ENCODE peak calls at places on chromosome 6, in four cellular contexts. One of them, this sample, is unnamed.

GRCh38 chr6:139852484-139853140 is 478.2 kb upstream of the CITED2 start:
- DNase-seq in mucosa of descending colon: no peak
- DNase-seq in BE2C: no peak
- DNase-seq in lower leg skin: no peak
- DNase-seq in this sample: no peak

GRCh38 chr6:37882292-37882691 is 62.8 kb downstream of the ZFAND3 start:
- DNase-seq in mucosa of descending colon: no peak
- DNase-seq in BE2C: no peak
- DNase-seq in lower leg skin: no peak
- DNase-seq in this sample: no peak

GRCh38 chr6:96837138-96837971 is at the start of gene GPR63:
- DNase-seq in mucosa of descending colon: peak; percentile 79
- DNase-seq in BE2C: peak; percentile 48
- DNase-seq in lower leg skin: peak; percentile 93
- DNase-seq in this sample: no peak

GRCh38 chr6:112939543-112939942 is 592.4 kb downstream of the RFPL4B start:
- DNase-seq in mucosa of descending colon: no peak
- DNase-seq in BE2C: peak; percentile 54
- DNase-seq in lower leg skin: no peak
- DNase-seq in this sample: no peak

GRCh38 chr6:14001329-14002012 is 76.7 kb downstream of the RNF182 start:
- DNase-seq in mucosa of descending colon: no peak
- DNase-seq in BE2C: peak; percentile 63
- DNase-seq in lower leg skin: no peak
- DNase-seq in this sample: no peak

GRCh38 chr6:121791396-121792315 is 356.2 kb downstream of the GJA1 start:
- DNase-seq in mucosa of descending colon: no peak
- DNase-seq in BE2C: no peak
- DNase-seq in lower leg skin: no peak
- DNase-seq in this sample: no peak

GRCh38 chr6:43454290-43455033 is 886 bp downstream of the DLK2 start:
- DNase-seq in mucosa of descending colon: peak; percentile 88
- DNase-seq in BE2C: peak; percentile 89
- DNase-seq in lower leg skin: peak; percentile 95
- DNase-seq in this sample: peak; percentile 95

GRCh38 chr6:46990031-46990644 is 52.0 kb downstream of the ADGRF1 start:
- DNase-seq in mucosa of descending colon: no peak
- DNase-seq in BE2C: no peak
- DNase-seq in lower leg skin: no peak
- DNase-seq in this sample: no peak

GRCh38 chr6:165656581-165657324 is 6.3 kb downstream of the PDE10A start:
- DNase-seq in mucosa of descending colon: no peak
- DNase-seq in BE2C: no peak
- DNase-seq in lower leg skin: peak; percentile 78
- DNase-seq in this sample: no peak

GRCh38 chr6:162726997-162727346 is 594 bp downstream of the PRKN start:
- DNase-seq in mucosa of descending colon: no peak
- DNase-seq in BE2C: no peak
- DNase-seq in lower leg skin: no peak
- DNase-seq in this sample: no peak

GRCh38 chr6:53691252-53691651 is 25.7 kb upstream of the KLHL31 start:
- DNase-seq in mucosa of descending colon: no peak
- DNase-seq in BE2C: no peak
- DNase-seq in lower leg skin: no peak
- DNase-seq in this sample: no peak

GRCh38 chr6:45532626-45533258 is 155.0 kb upstream of the SUPT3H start:
- DNase-seq in mucosa of descending colon: no peak
- DNase-seq in BE2C: no peak
- DNase-seq in lower leg skin: no peak
- DNase-seq in this sample: no peak

GRCh38 chr6:134363323-134364039 is 45.6 kb upstream of the SGK1 start:
- DNase-seq in mucosa of descending colon: no peak
- DNase-seq in BE2C: no peak
- DNase-seq in lower leg skin: no peak
- DNase-seq in this sample: no peak

GRCh38 chr6:26432622-26433021 is 7.7 kb upstream of the BTN3A3 start:
- DNase-seq in mucosa of descending colon: no peak
- DNase-seq in BE2C: no peak
- DNase-seq in lower leg skin: no peak
- DNase-seq in this sample: no peak

GRCh38 chr6:7976485-7977010 is 66.0 kb upstream of the TXNDC5 start:
- DNase-seq in mucosa of descending colon: no peak
- DNase-seq in BE2C: no peak
- DNase-seq in lower leg skin: no peak
- DNase-seq in this sample: no peak

GRCh38 chr6:41021832-41022231 is 17.2 kb downstream of the UNC5CL start:
- DNase-seq in mucosa of descending colon: no peak
- DNase-seq in BE2C: peak; percentile 59
- DNase-seq in lower leg skin: no peak
- DNase-seq in this sample: no peak

GRCh38 chr6:135537782-135538301 is 40.3 kb upstream of the AHI1 start:
- DNase-seq in mucosa of descending colon: no peak
- DNase-seq in BE2C: no peak
- DNase-seq in lower leg skin: no peak
- DNase-seq in this sample: no peak

GRCh38 chr6:151475653-151476523 is 17.9 kb upstream of the CCDC170 start:
- DNase-seq in mucosa of descending colon: no peak
- DNase-seq in BE2C: peak; percentile 51
- DNase-seq in lower leg skin: no peak
- DNase-seq in this sample: no peak

GRCh38 chr6:83378621-83379388 is 52.0 kb downstream of the ME1 start:
- DNase-seq in mucosa of descending colon: no peak
- DNase-seq in BE2C: no peak
- DNase-seq in lower leg skin: no peak
- DNase-seq in this sample: no peak

DNA sequence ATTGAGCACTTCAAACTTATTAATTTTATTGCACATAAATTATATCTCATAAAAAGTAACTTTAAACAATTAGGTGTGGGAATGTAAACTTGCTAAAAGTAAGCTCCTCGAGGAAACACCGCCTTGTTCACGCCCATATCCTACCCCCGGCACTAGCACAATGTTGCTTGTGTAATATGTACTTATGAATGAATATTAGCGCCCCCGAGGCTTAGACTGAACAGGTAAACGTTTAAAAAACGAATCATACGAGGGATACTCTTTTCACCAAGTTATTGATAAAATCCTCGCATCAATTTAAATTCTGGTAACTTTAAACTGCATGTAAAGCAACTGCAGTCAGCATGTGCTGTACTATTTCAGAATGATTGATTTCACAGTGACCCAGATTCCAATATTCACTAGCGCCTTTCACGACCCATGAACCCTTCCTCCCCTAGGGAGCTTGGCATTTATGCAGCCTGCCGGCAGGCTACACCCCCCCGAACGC is 637 bp downstream of the TFB1M start:
- DNase-seq in mucosa of descending colon: no peak
- DNase-seq in BE2C: peak; percentile 57
- DNase-seq in lower leg skin: no peak
- DNase-seq in this sample: no peak
- TF ChIP-seq CTCF in mucosa of descending colon: no peak
- TF ChIP-seq CTCF in BE2C: no peak
- TF ChIP-seq CTCF in lower leg skin: no peak
- TF ChIP-seq CTCF in this sample: no peak

DNA sequence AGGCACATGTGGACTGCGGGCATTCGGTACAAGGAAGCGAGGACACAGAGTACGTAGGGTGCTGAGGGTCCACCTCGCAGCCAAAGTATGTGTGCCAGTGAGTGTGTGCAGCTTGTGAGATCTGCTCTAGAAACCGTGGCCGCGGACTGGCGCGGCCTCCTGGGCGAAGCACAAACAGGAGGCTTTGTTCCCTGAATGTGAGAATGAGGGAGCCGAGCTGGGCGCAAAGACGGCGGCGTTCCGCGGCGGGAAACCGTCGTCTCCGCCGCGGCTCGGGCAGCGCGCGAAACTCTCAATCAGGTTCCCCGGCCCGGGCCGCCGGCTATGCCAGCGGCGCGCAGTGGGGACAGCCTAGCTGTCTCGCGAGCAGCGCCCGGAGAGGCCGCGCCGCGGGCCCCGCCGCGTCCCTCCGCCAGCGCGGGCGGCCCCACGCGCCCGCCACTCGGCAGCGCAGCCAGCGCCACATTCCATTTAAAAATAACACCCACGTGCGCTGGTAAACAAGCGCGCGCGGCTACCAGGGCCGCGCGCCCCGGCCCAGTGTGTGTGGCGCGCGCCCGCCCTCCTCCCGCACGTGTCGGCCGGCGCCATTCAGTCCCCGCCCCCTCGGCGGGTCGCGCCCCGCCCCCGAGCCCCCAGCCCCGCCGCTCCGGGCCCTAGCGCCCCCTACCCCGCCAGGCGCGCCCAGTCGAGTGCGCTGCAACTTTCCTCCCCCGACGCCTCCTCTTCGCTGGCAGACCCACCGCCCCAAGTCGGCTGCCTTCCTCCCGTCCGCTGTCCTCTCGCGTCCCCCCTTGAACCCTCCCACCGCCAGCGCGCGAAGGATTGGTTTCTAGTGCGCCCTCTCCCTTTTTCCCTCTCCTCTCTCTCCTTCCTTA is 3.0 kb upstream of the FOXO3 start:
- DNase-seq in mucosa of descending colon: peak; percentile 84
- DNase-seq in BE2C: peak; percentile 87
- DNase-seq in lower leg skin: peak; percentile 94
- DNase-seq in this sample: peak; percentile 89
- TF ChIP-seq CTCF in mucosa of descending colon: no peak
- TF ChIP-seq CTCF in BE2C: peak; percentile 14
- TF ChIP-seq CTCF in lower leg skin: no peak
- TF ChIP-seq CTCF in this sample: peak; percentile 30

GRCh38 chr6:126553856-126554255 is 213.9 kb downstream of the CENPW start:
- DNase-seq in mucosa of descending colon: no peak
- DNase-seq in BE2C: no peak
- DNase-seq in lower leg skin: no peak
- DNase-seq in this sample: no peak

GRCh38 chr6:126546771-126547170 is 206.9 kb downstream of the CENPW start:
- DNase-seq in mucosa of descending colon: no peak
- DNase-seq in BE2C: no peak
- DNase-seq in lower leg skin: no peak
- DNase-seq in this sample: no peak

GRCh38 chr6:126548301-126548700 is 208.4 kb downstream of the CENPW start:
- DNase-seq in mucosa of descending colon: no peak
- DNase-seq in BE2C: no peak
- DNase-seq in lower leg skin: no peak
- DNase-seq in this sample: no peak

DNA sequence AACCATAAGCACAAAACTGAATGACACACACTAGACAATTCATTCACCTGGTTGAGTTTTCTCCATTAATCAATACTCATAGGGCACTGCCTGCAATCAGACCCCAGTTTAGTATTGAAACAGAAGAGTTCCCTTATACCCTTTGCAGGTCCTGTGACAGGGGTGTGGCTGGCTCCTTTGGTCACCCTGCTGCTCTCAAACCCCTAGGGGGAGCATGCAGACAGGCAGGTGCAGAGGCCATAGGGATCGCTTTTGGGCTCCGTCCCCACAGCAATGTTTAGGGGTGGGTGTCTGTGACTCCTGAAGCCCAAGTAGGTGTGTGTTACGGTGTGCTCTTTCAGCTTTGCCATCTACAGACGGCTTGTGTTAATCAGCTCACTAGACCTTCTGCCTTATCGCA is 210.4 kb downstream of the CENPW start:
- DNase-seq in mucosa of descending colon: no peak
- DNase-seq in BE2C: peak; percentile 8
- DNase-seq in lower leg skin: no peak
- DNase-seq in this sample: no peak
- TF ChIP-seq CTCF in mucosa of descending colon: no peak
- TF ChIP-seq CTCF in BE2C: peak; percentile 28
- TF ChIP-seq CTCF in lower leg skin: no peak
- TF ChIP-seq CTCF in this sample: no peak

GRCh38 chr6:105484238-105485161 is 81.6 kb upstream of the PREP start:
- DNase-seq in mucosa of descending colon: no peak
- DNase-seq in BE2C: no peak
- DNase-seq in lower leg skin: no peak
- DNase-seq in this sample: no peak
- TF ChIP-seq CTCF in mucosa of descending colon: peak; percentile 56
- TF ChIP-seq CTCF in BE2C: peak; percentile 78
- TF ChIP-seq CTCF in lower leg skin: no peak
- TF ChIP-seq CTCF in this sample: peak; percentile 82

DNA sequence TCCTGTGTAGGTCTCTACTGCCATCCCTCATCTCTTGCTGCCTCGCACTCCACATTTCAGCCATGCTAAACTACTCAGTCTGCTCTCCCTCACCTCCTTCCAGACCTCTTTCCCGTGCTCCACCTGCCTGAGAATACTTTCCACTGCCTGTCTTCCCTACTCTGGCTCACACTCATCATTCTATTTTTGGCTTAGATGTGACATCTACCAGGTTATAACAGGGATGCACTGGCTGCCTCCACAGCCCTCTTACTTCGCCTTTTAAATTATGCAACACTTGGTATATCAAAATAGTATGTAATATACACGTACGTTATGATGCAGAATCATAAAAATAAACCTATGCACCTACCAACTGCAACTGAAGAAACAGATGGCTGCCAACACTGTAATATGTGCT is 222.8 kb upstream of the DTNBP1 start:
- DNase-seq in mucosa of descending colon: no peak
- DNase-seq in BE2C: no peak
- DNase-seq in lower leg skin: no peak
- DNase-seq in this sample: no peak
- TF ChIP-seq CTCF in mucosa of descending colon: no peak
- TF ChIP-seq CTCF in BE2C: no peak
- TF ChIP-seq CTCF in lower leg skin: no peak
- TF ChIP-seq CTCF in this sample: no peak

GRCh38 chr6:32415521-32416019 is 8.6 kb upstream of the BTNL2 start:
- DNase-seq in mucosa of descending colon: peak; percentile 75
- DNase-seq in BE2C: peak; percentile 70
- DNase-seq in lower leg skin: peak; percentile 95
- DNase-seq in this sample: no peak

GRCh38 chr6:32411943-32412342 is 5.0 kb upstream of the BTNL2 start:
- DNase-seq in mucosa of descending colon: peak; percentile 24
- DNase-seq in BE2C: no peak
- DNase-seq in lower leg skin: no peak
- DNase-seq in this sample: no peak

GRCh38 chr6:32413427-32414047 is 6.6 kb upstream of the BTNL2 start:
- DNase-seq in mucosa of descending colon: peak; percentile 89
- DNase-seq in BE2C: peak; percentile 76
- DNase-seq in lower leg skin: peak; percentile 95
- DNase-seq in this sample: peak; percentile 91

GRCh38 chr6:32406857-32407256 is at the start of gene BTNL2:
- DNase-seq in mucosa of descending colon: no peak
- DNase-seq in BE2C: no peak
- DNase-seq in lower leg skin: no peak
- DNase-seq in this sample: no peak

GRCh38 chr6:32410906-32411305 is 3.9 kb upstream of the BTNL2 start:
- DNase-seq in mucosa of descending colon: no peak
- DNase-seq in BE2C: no peak
- DNase-seq in lower leg skin: no peak
- DNase-seq in this sample: no peak
- TF ChIP-seq CTCF in mucosa of descending colon: no peak
- TF ChIP-seq CTCF in BE2C: no peak
- TF ChIP-seq CTCF in lower leg skin: no peak
- TF ChIP-seq CTCF in this sample: no peak

GRCh38 chr6:20873425-20874190 is 339.4 kb downstream of the CDKAL1 start:
- DNase-seq in mucosa of descending colon: no peak
- DNase-seq in BE2C: peak; percentile 20
- DNase-seq in lower leg skin: no peak
- DNase-seq in this sample: no peak
- TF ChIP-seq CTCF in mucosa of descending colon: no peak
- TF ChIP-seq CTCF in BE2C: peak; percentile 55
- TF ChIP-seq CTCF in lower leg skin: no peak
- TF ChIP-seq CTCF in this sample: peak; percentile 21